ENCODE peak calls at places on chromosomes 16 and 17, in four cellular contexts. M, R, F and H are unnamed samples.

GRCh38 chr17:7713782-7714181 is 3.8 kb upstream of the DNAH2 start:
- DNase-seq in M (no peak), R (no peak), F (no peak), H (no peak)

GRCh38 chr16:5028950-5029475 is 4.7 kb downstream of the NAGPA start:
- DNase-seq in M (no peak), R (no peak), F (no peak), H (no peak)

GRCh38 chr16:70753694-70754325 is 47.1 kb downstream of the VAC14 start:
- DNase-seq in M (no peak), R (no peak), F (no peak), H (no peak)

GRCh38 chr17:14086189-14086588 is 16.9 kb downstream of the COX10 start:
- DNase-seq in M (no peak), R (no peak), F (no peak), H (no peak)

GRCh38 chr16:50390914-50391700 is 22.3 kb upstream of the BRD7 start:
- DNase-seq in M (no peak), R (no peak), F (no peak), H (peak)

GRCh38 chr17:145671-146541 is 8.5 kb downstream of the SCGB1C2 start:
- DNase-seq in M (no peak), R (no peak), F (no peak), H (no peak)

GRCh38 chr17:37037590-37038155 is 88.9 kb downstream of the AATF start:
- DNase-seq in M (no peak), R (no peak), F (no peak), H (no peak)

GRCh38 chr17:27379863-27380533 is 76.2 kb upstream of the KSR1 start:
- DNase-seq in M (peak), R (no peak), F (no peak), H (peak)

GRCh38 chr17:64658931-64659330 is 3.2 kb downstream of the SMURF2 start:
- DNase-seq in M (no peak), R (no peak), F (no peak), H (no peak)

GRCh38 chr16:48272837-48273421 is 25.6 kb upstream of the ABCC11 start:
- DNase-seq in M (no peak), R (no peak), F (no peak), H (no peak)

GRCh38 chr16:53056528-53056881 is 1.7 kb downstream of the CHD9 start:
- DNase-seq in M (no peak), R (no peak), F (no peak), H (no peak)

GRCh38 chr17:79650283-79650682 is 39.4 kb upstream of the RBFOX3 start:
- DNase-seq in M (no peak), R (no peak), F (no peak), H (no peak)

GRCh38 chr17:61325382-61326073 is 74.1 kb upstream of the TBX2 start:
- DNase-seq in M (no peak), R (no peak), F (no peak), H (peak)

GRCh38 chr16:66382171-66382965 is 15.9 kb downstream of the CDH5 start:
- DNase-seq in M (no peak), R (peak), F (no peak), H (no peak)

GRCh38 chr17:58329035-58329807 is 626 bp upstream of the TSPOAP1 start:
- DNase-seq in M (peak), R (peak), F (peak), H (peak)

GRCh38 chr17:28747801-28748750 is 4.3 kb downstream of the TRAF4 start:
- DNase-seq in M (no peak), R (no peak), F (no peak), H (no peak)

GRCh38 chr17:37092041-37092440 is 143.3 kb downstream of the AATF start:
- DNase-seq in M (no peak), R (no peak), F (no peak), H (no peak)

GRCh38 chr16:56744996-56745640 is 15.2 kb downstream of the NUP93 start:
- DNase-seq in M (peak), R (peak), F (no peak), H (no peak)

GRCh38 chr17:37742762-37743611 is 1.9 kb downstream of the HNF1B start:
- DNase-seq in M (no peak), R (peak), F (no peak), H (peak)

GRCh38 chr16:56115817-56116576 is 75.3 kb upstream of the GNAO1 start:
- DNase-seq in M (no peak), R (no peak), F (no peak), H (no peak)

GRCh38 chr16:57865746-57866528 is 63.6 kb upstream of the KIFC3 start:
- DNase-seq in M (no peak), R (no peak), F (no peak), H (no peak)

GRCh38 chr17:67519801-67520251 is 142.7 kb downstream of the PITPNC1 start:
- DNase-seq in M (no peak), R (no peak), F (no peak), H (no peak)

GRCh38 chr17:67520282-67520906 is 143.3 kb downstream of the PITPNC1 start:
- DNase-seq in M (no peak), R (no peak), F (no peak), H (no peak)

GRCh38 chr17:67521773-67522069 is 144.6 kb downstream of the PITPNC1 start:
- DNase-seq in M (no peak), R (no peak), F (no peak), H (no peak)

GRCh38 chr17:67518881-67519280 is 141.8 kb downstream of the PITPNC1 start:
- DNase-seq in M (no peak), R (no peak), F (no peak), H (no peak)

DNA sequence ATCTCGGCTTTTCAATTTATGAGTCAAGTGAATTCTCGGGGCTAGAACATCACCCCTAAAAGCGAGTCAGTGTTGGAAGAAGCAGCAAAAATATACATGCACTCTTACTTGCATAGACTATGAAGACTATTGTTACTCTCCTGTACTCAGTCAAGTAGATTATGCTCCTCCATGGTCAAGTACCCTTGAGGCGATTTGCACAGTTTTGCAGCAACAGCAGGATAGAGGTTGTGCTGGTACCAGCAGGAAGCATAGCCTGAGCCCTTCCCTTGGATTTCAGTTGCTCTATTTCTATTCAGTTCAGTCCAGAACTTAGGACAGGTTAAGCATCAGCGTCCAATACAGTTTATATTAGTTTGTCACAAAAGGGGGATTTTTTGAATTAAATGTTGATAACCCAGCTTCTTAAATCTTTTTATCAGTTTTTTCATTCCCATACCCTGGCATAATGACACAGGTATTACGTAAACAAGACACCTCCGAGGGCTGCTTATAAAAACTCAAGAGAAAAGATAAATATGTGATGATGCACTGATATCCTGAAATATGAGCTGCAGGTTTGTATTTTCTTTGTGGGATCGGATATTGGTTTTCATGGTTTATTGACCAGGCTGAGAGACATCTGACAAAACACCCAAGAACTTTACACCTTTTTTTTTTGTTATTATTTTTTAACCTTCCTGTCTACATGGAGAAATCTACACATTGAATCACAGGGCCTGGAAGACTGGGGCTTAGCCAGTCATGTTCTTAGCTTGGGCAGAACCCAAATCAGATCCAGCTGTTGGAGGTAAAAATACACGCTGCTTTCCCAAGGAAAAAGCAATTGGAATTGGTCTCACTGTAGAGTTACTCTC is 144.1 kb downstream of the PITPNC1 start:
- DNase-seq in M (no peak), R (no peak), F (no peak), H (no peak)
- TF ChIP-seq USF1 in M (no peak), R (no peak), F (no peak), H (no peak)

GRCh38 chr17:48261297-48261880 is 153.8 kb downstream of the SNX11 start:
- DNase-seq in M (peak), R (peak), F (no peak), H (peak)
- TF ChIP-seq USF1 in M (no peak), R (no peak), F (no peak), H (no peak)

GRCh38 chr16:67517661-67518423 is 10.8 kb upstream of the RIPOR1 start:
- DNase-seq in M (no peak), R (no peak), F (peak), H (no peak)

GRCh38 chr16:67517178-67517492 is 11.5 kb upstream of the RIPOR1 start:
- DNase-seq in M (no peak), R (no peak), F (no peak), H (no peak)

GRCh38 chr16:67518676-67519075 is 10.0 kb upstream of the RIPOR1 start:
- DNase-seq in M (no peak), R (no peak), F (no peak), H (no peak)

GRCh38 chr16:67514382-67514828 is 14.2 kb upstream of the RIPOR1 start:
- DNase-seq in M (peak), R (peak), F (peak), H (peak)

GRCh38 chr16:67516296-67517177 is 12.1 kb upstream of the RIPOR1 start:
- DNase-seq in M (no peak), R (no peak), F (no peak), H (no peak)
- TF ChIP-seq USF1 in M (no peak), R (no peak), F (no peak), H (no peak)

GRCh38 chr16:24954137-24954536 is 61.0 kb downstream of the ARHGAP17 start:
- DNase-seq in M (no peak), R (no peak), F (no peak), H (no peak)

GRCh38 chr16:24953721-24954120 is 61.4 kb downstream of the ARHGAP17 start:
- DNase-seq in M (no peak), R (no peak), F (no peak), H (no peak)

GRCh38 chr16:24955975-24956731 is 59.0 kb downstream of the ARHGAP17 start:
- DNase-seq in M (no peak), R (no peak), F (no peak), H (no peak)

GRCh38 chr16:24946155-24946554 is 69.0 kb downstream of the ARHGAP17 start:
- DNase-seq in M (no peak), R (no peak), F (no peak), H (no peak)

DNA sequence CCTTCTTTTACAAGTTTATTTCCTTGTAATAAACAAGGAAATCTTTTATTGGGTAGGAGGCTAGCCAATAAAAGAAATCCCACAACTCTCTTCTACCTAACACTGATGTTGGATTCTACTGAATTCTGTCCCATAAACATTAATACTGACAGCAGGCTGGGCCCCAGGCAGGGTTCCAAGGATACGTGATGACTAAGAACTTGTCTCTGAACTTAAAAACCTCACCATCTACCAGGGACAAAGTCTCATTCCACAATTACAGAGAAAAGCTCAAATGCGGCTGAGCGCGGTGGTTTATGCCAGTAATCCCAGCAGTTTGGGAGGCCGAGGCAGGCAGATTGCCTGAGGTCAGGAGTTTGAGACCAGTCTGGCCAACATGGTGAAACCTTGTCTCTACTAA is 64.9 kb downstream of the ARHGAP17 start:
- DNase-seq in M (no peak), R (no peak), F (no peak), H (no peak)
- TF ChIP-seq USF1 in M (no peak), R (no peak), F (no peak), H (no peak)

GRCh38 chr17:16258916-16259315 is 41.9 kb downstream of the PIGL start:
- DNase-seq in M (no peak), R (no peak), F (no peak), H (no peak)

GRCh38 chr17:16251556-16251955 is 34.5 kb downstream of the PIGL start:
- DNase-seq in M (no peak), R (no peak), F (no peak), H (no peak)

GRCh38 chr17:16251043-16251442 is 34.0 kb downstream of the PIGL start:
- DNase-seq in M (no peak), R (no peak), F (no peak), H (no peak)

GRCh38 chr17:16259926-16260325 is 42.9 kb downstream of the PIGL start:
- DNase-seq in M (no peak), R (no peak), F (no peak), H (no peak)

DNA sequence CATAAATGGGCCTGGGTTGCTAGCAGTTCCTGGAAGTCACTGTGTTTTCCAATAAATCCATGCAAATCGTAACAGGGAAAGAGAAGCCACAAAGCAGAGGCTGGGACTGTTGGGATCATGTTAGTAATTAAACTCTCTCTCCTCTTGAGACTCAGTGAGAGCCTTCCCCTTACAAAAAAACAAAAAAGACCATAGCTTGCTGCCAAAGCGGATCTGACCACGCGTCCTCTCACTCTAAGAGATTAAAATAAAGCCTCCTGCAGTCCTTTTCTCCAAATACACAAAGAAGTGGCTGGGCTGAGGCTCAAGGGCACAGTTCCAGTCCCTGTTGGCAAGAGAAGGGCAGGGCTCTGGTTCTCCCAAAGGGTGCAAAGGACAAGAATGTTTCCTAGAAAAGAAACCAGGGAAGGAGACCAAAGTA is 38.5 kb downstream of the PIGL start:
- DNase-seq in M (no peak), R (no peak), F (no peak), H (no peak)
- TF ChIP-seq USF1 in M (no peak), R (no peak), F (no peak), H (no peak)